ENCODE peak calls at places on chromosomes 2 and 18, in four cellular contexts. A is SK-N-SH, Y is K562, T is HCT116. D is an unnamed sample.

GRCh38 chr2:68368657-68369339 is 3.7 kb downstream of the PLEK start:
- DNase-seq in A (no peak), Y (no peak), T (no peak), D (no peak)

GRCh38 chr2:224952942-224953657 is 89.2 kb downstream of the DOCK10 start:
- DNase-seq in A (no peak), Y (no peak), T (no peak), D (no peak)

GRCh38 chr2:104337869-104338268 is 516.0 kb upstream of the POU3F3 start:
- DNase-seq in A (no peak), Y (no peak), T (no peak), D (no peak)

GRCh38 chr2:127142663-127143630 is 36.0 kb upstream of the BIN1 start:
- DNase-seq in A (no peak), Y (no peak), T (no peak), D (no peak)

GRCh38 chr2:15797231-15797945 is 143.0 kb upstream of the MYCN start:
- DNase-seq in A (peak; percentile 61), Y (peak; percentile 23), T (no peak), D (no peak)

GRCh38 chr2:10821291-10821690 is 8.7 kb upstream of the PDIA6 start:
- DNase-seq in A (no peak), Y (no peak), T (no peak), D (no peak)

GRCh38 chr2:106020821-106021316 is 173.2 kb downstream of the UXS1 start:
- DNase-seq in A (peak; percentile 59), Y (no peak), T (no peak), D (no peak)

GRCh38 chr2:99571609-99572344 is 82.0 kb upstream of the REV1 start:
- DNase-seq in A (no peak), Y (no peak), T (no peak), D (no peak)

GRCh38 chr2:239721991-239722759 is 303.0 kb downstream of the NDUFA10 start:
- DNase-seq in A (no peak), Y (no peak), T (no peak), D (no peak)

GRCh38 chr2:34229998-34230397 is 630.9 kb upstream of the FAM98A start:
- DNase-seq in A (no peak), Y (no peak), T (no peak), D (no peak)

GRCh38 chr18:3044931-3045698 is 32.2 kb upstream of the LPIN2 start:
- DNase-seq in A (no peak), Y (no peak), T (no peak), D (peak; percentile 44)

GRCh38 chr2:124145982-124146381 is 120.9 kb downstream of the CNTNAP5 start:
- DNase-seq in A (no peak), Y (no peak), T (no peak), D (no peak)

GRCh38 chr18:5943514-5943913 is 48.2 kb upstream of the TMEM200C start:
- DNase-seq in A (no peak), Y (no peak), T (no peak), D (no peak)

GRCh38 chr2:133377599-133377998 is 190.7 kb downstream of the NCKAP5 start:
- DNase-seq in A (no peak), Y (no peak), T (no peak), D (no peak)

DNA sequence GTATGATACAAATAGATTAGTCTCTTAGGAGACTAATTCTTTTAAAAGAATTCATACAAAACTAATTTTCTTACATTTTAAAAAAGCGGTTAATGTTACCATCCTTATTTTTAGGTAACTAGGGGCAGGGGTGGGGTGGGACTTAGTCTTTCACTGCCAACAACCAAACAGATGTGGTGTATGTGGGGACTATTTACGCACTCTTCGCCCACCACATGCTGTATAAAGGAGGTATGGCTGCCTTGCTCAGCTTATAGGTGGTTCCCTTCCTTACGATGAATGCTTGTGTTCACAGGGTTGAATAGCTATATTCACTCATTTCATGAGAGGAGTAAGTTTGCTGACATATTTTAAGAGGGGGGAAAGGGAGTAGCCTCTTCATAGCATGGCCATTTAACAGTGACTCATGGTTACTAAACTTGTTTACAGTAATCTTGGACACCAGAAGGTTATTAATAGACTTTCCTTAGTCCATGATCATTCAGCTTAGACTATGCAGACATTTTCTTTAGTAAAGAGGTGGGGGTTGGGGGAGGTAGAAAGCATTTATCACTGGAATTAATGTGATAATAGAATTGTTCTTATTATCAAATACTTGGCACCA is 61.8 kb downstream of the CAB39 start:
- DNase-seq in A (no peak), Y (peak; percentile 22), T (no peak), D (no peak)
- TF ChIP-seq JUND in A (peak; percentile 43), Y (peak; percentile 82), T (peak; percentile 89), D (no peak)

GRCh38 chr2:25493207-25493606 is 151.5 kb upstream of the DNMT3A start:
- DNase-seq in A (no peak), Y (no peak), T (no peak), D (no peak)
- TF ChIP-seq JUND in A (no peak), Y (no peak), T (no peak), D (no peak)

GRCh38 chr2:81481242-81481993 is 1176.9 kb upstream of the LRRTM1 start:
- DNase-seq in A (peak; percentile 12), Y (peak; percentile 46), T (no peak), D (peak; percentile 40)
- TF ChIP-seq JUND in A (no peak), Y (no peak), T (no peak), D (no peak)

GRCh38 chr2:66281980-66282379 is 152.9 kb upstream of the MEIS1 start:
- DNase-seq in A (no peak), Y (no peak), T (no peak), D (peak; percentile 27)
- TF ChIP-seq JUND in A (no peak), Y (no peak), T (no peak), D (no peak)

GRCh38 chr2:241941691-241942301 is 72.3 kb downstream of the RTP5 start:
- DNase-seq in A (no peak), Y (no peak), T (no peak), D (no peak)
- TF ChIP-seq JUND in A (no peak), Y (no peak), T (no peak), D (no peak)

GRCh38 chr18:79064228-79064627 is 5.0 kb upstream of the ATP9B start:
- DNase-seq in A (no peak), Y (no peak), T (no peak), D (no peak)
- TF ChIP-seq JUND in A (no peak), Y (no peak), T (no peak), D (no peak)

GRCh38 chr2:102662861-102663260 is 43.5 kb downstream of the SLC9A2 start:
- DNase-seq in A (no peak), Y (no peak), T (no peak), D (no peak)

GRCh38 chr2:102667072-102667471 is 47.7 kb downstream of the SLC9A2 start:
- DNase-seq in A (no peak), Y (no peak), T (no peak), D (no peak)

GRCh38 chr2:102661846-102662245 is 42.5 kb downstream of the SLC9A2 start:
- DNase-seq in A (no peak), Y (no peak), T (no peak), D (no peak)

GRCh38 chr2:102668171-102668570 is 48.8 kb downstream of the SLC9A2 start:
- DNase-seq in A (no peak), Y (no peak), T (no peak), D (no peak)

GRCh38 chr2:102664439-102665042 is 45.2 kb downstream of the SLC9A2 start:
- DNase-seq in A (no peak), Y (peak; percentile 66), T (peak; percentile 87), D (no peak)
- TF ChIP-seq JUND in A (no peak), Y (peak; percentile 94), T (peak; percentile 37), D (no peak)

DNA sequence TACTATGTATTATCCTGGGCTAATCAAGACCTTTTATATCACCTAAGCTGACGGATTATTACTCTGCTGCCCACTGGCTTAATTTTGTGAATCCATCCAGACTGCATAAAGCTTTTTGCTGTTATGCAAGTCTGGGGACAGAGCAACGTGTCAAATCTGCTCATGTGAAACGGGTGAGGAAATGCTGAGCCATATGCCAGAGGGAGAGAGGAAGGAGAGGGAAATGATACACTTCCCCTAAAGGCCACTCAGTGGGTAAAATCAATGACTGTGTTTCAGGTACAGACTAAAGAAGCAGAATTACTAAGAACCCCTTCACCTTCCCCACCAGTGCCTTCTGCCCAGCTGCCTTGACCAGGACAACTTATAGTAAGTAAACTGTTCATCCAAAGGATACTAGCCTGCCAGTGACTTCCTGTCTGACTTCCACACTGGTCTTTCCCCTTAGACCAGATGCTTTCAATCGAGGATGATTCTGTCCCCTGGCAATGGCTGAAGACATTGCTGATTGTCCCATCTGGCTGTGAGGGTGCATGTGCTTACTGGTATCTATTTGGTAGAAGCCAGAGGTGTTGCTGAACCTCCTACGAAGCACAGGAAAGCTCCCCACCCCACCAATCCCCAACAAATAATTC is 43.0 kb downstream of the STAT1 start:
- DNase-seq in A (no peak), Y (no peak), T (no peak), D (no peak)
- TF ChIP-seq JUND in A (no peak), Y (no peak), T (no peak), D (no peak)